ENCODE peak calls at places on chromosomes 6 and 20, in four cellular contexts. I is T-helper 2 cell treated with Interferon-gamma antibody and Interleukin-4, amounts not matched to agents 5 μg/mL and 100 μg/mL, for 36 hours; Q is stimulated activated CD4-positive, alpha-beta T cell treated with anti-CD3 and anti-CD28 coated beads, Interleukin-15, amount 100 ng/mL, for 1 hour; G is hepatocyte. L is an unnamed sample.
A peak's percentile ranks its signal among the peaks of the same experiment; 100 is the strongest.

GRCh38 chr6:123203928-123204327 is 207.9 kb downstream of the CLVS2 start:
- DNase-seq in I (no peak), G (no peak), Q (no peak), L (no peak)

GRCh38 chr6:30263734-30264133 is 50.5 kb upstream of the TRIM26 start:
- DNase-seq in I (no peak), Q (no peak), G (peak; percentile 11), L (peak; percentile 18)

GRCh38 chr6:10585232-10585887 is 64.2 kb downstream of the GCNT2 start:
- DNase-seq in G (peak; percentile 36), Q (no peak), I (no peak), L (peak; percentile 31)

GRCh38 chr6:140001851-140002301 is 627.4 kb upstream of the CITED2 start:
- DNase-seq in Q (no peak), I (no peak), G (no peak), L (no peak)

GRCh38 chr6:44047179-44047546 is 80.1 kb downstream of the MRPL14 start:
- DNase-seq in G (no peak), I (no peak), Q (no peak), L (no peak)

GRCh38 chr6:24740861-24741260 is 21.9 kb upstream of the C6orf62 start:
- DNase-seq in I (no peak), Q (no peak), G (no peak), L (no peak)

GRCh38 chr20:22833851-22834250 is 201.3 kb upstream of the SSTR4 start:
- DNase-seq in G (peak; percentile 48), I (no peak), Q (no peak), L (no peak)

GRCh38 chr6:17707371-17707651 is 586 bp upstream of the NUP153 start:
- DNase-seq in G (no peak), I (no peak), Q (no peak), L (no peak)

GRCh38 chr6:163391983-163392382 is 22.5 kb upstream of the QKI start:
- DNase-seq in I (no peak), Q (no peak), G (no peak), L (no peak)

GRCh38 chr6:32973934-32974333 is 5.5 kb downstream of the BRD2 start:
- DNase-seq in G (peak; percentile 29), I (no peak), Q (no peak), L (peak; percentile 62)

GRCh38 chr6:3320238-3320637 is 61.5 kb downstream of the PSMG4 start:
- DNase-seq in Q (no peak), G (no peak), I (no peak), L (no peak)

GRCh38 chr6:102907181-102907580 is 1513.7 kb downstream of the GRIK2 start:
- DNase-seq in I (no peak), G (no peak), Q (no peak), L (no peak)

L was measured in left kidney.